ENCODE peak calls at places on chromosomes 7 and 10, in four cellular contexts. R, E, H and O are unnamed samples.

GRCh38 chr10:14803827-14804226 is 29.1 kb upstream of the FAM107B start:
- ATAC-seq in R (no peak), E (no peak), H (no peak), O (no peak)

GRCh38 chr7:36515847-36516246 is 126.2 kb downstream of the ANLN start:
- ATAC-seq in R (no peak), E (no peak), H (no peak), O (no peak)

GRCh38 chr10:71531485-71532446 is 135.0 kb downstream of the CDH23 start:
- ATAC-seq in R (no peak), E (peak; percentile 96), H (peak; percentile 96), O (no peak)

GRCh38 chr7:132756482-132756990 is 180.3 kb upstream of the PLXNA4 start:
- ATAC-seq in R (no peak), E (no peak), H (no peak), O (no peak)

GRCh38 chr10:6232225-6232807 is 29.6 kb downstream of the PFKFB3 start:
- ATAC-seq in R (no peak), E (no peak), H (no peak), O (no peak)

GRCh38 chr10:96772239-96772638 is 51.9 kb upstream of the PIK3AP1 start:
- ATAC-seq in R (no peak), E (no peak), H (peak; percentile 35), O (no peak)

GRCh38 chr10:97016728-97017473 is 168.9 kb downstream of the SLIT1 start:
- ATAC-seq in R (no peak), E (peak; percentile 80), H (peak; percentile 59), O (no peak)

GRCh38 chr10:93505075-93505474 is 8.7 kb downstream of the CEP55 start:
- ATAC-seq in R (no peak), E (no peak), H (no peak), O (no peak)

GRCh38 chr10:110392121-110392859 is 87.6 kb upstream of the SMNDC1 start:
- ATAC-seq in R (no peak), E (no peak), H (no peak), O (no peak)

GRCh38 chr10:93393231-93393630 is 88.9 kb downstream of the MYOF start:
- ATAC-seq in R (no peak), E (no peak), H (no peak), O (no peak)

GRCh38 chr10:14478639-14479038 is 147.9 kb upstream of the FRMD4A start:
- ATAC-seq in R (no peak), E (peak; percentile 50), H (no peak), O (peak; percentile 93)

GRCh38 chr7:29609162-29610030 is 45.8 kb downstream of the PRR15 start:
- ATAC-seq in R (peak; percentile 30), E (no peak), H (no peak), O (no peak)

GRCh38 chr10:77836299-77836820 is 90.2 kb downstream of the DLG5 start:
- ATAC-seq in R (no peak), E (peak; percentile 79), H (peak; percentile 76), O (no peak)

GRCh38 chr10:71845410-71846406 is 5.3 kb downstream of the PSAP start:
- ATAC-seq in R (no peak), E (no peak), H (no peak), O (no peak)

GRCh38 chr10:113000876-113001598 is 51.0 kb downstream of the TCF7L2 start:
- ATAC-seq in R (peak; percentile 87), E (no peak), H (no peak), O (no peak)

GRCh38 chr10:73413528-73414229 is at the start of gene ANXA7:
- ATAC-seq in R (peak; percentile 93), E (peak; percentile 96), H (peak; percentile 96), O (peak; percentile 98)

GRCh38 chr7:75951506-75951905 is 36.6 kb downstream of the POR start:
- ATAC-seq in R (peak; percentile 73), E (no peak), H (no peak), O (no peak)

GRCh38 chr10:81081887-81082620 is 544.4 kb downstream of the SH2D4B start:
- ATAC-seq in R (peak; percentile 29), E (no peak), H (no peak), O (no peak)

GRCh38 chr7:106870983-106871410 is 5.9 kb downstream of the PIK3CG start:
- ATAC-seq in R (no peak), E (peak; percentile 85), H (peak; percentile 73), O (no peak)

GRCh38 chr10:77932016-77932715 is 5.6 kb upstream of the DLG5 start:
- ATAC-seq in R (peak; percentile 34), E (no peak), H (no peak), O (no peak)